ENCODE peak calls at places on chromosomes 5 and 9, in six cellular contexts. T is astrocyte of the spinal cord, B is foreskin fibroblast, U is astrocyte, X is fibroblast of the aortic adventitia, S is pancreas. A is an unnamed sample.

GRCh38 chr9:124045076-124045829 is 33.7 kb downstream of the LHX2 start:
- DNase-seq in X (peak; percentile 40), U (no peak), B (peak; percentile 50), T (peak; percentile 24), S (peak; percentile 74), A (no peak)

GRCh38 chr5:102617187-102617856 is 118.5 kb upstream of the SLCO6A1 start:
- DNase-seq in U (no peak), T (no peak), X (no peak), B (peak; percentile 70), S (no peak), A (no peak)

GRCh38 chr9:90827181-90827866 is 25.7 kb downstream of the SYK start:
- DNase-seq in X (no peak), S (no peak), B (no peak), T (no peak), U (no peak), A (no peak)

GRCh38 chr9:73845539-73845938 is 651.6 kb upstream of the RORB start:
- DNase-seq in X (no peak), U (no peak), S (no peak), T (no peak), B (no peak), A (no peak)

GRCh38 chr9:127574089-127574921 is 37.8 kb upstream of the STXBP1 start:
- DNase-seq in U (no peak), B (peak; percentile 87), T (peak; percentile 53), S (peak; percentile 95), X (peak; percentile 56), A (no peak)

GRCh38 chr9:109787735-109788134 is 7.7 kb downstream of the PALM2AKAP2 start:
- DNase-seq in B (peak; percentile 67), T (no peak), U (no peak), X (no peak), S (no peak), A (no peak)

GRCh38 chr5:71743135-71743534 is 24.1 kb downstream of the CARTPT start:
- DNase-seq in B (no peak), T (no peak), S (no peak), X (no peak), U (no peak), A (no peak)

GRCh38 chr9:132054024-132054423 is 25.6 kb downstream of the MED27 start:
- DNase-seq in X (no peak), T (no peak), U (no peak), B (no peak), S (no peak), A (no peak)

GRCh38 chr5:52924458-52924857 is 64.7 kb upstream of the ITGA2 start:
- DNase-seq in X (no peak), B (no peak), S (no peak), T (no peak), U (no peak), A (no peak)

GRCh38 chr9:83955985-83956287 is 24.1 kb downstream of the HNRNPK start:
- DNase-seq in U (no peak), T (no peak), X (no peak), B (no peak), S (no peak), A (no peak)

GRCh38 chr9:137366445-137366810 is 56.5 kb downstream of the EXD3 start:
- DNase-seq in B (no peak), U (no peak), X (no peak), T (no peak), S (peak; percentile 72), A (no peak)

GRCh38 chr5:142722146-142722545 is 36.3 kb upstream of the FGF1 start:
- DNase-seq in S (no peak), U (peak; percentile 40), T (peak; percentile 59), X (peak; percentile 44), B (no peak), A (no peak)
- H3K4me3 ChIP-seq in S (no peak overlapping the region), U (no peak overlapping the region), T (no peak overlapping the region), X (no peak overlapping the region), B (no peak overlapping the region), A (no peak overlapping the region)

GRCh38 chr9:82313697-82314096 is 325.1 kb downstream of the SPATA31D1 start:
- DNase-seq in T (no peak), B (no peak), U (no peak), S (no peak), X (no peak), A (no peak)
- TF ChIP-seq CTCF in T (no peak), B (no peak), U (no peak), S (no peak), X (no peak), A (no peak)

DNA sequence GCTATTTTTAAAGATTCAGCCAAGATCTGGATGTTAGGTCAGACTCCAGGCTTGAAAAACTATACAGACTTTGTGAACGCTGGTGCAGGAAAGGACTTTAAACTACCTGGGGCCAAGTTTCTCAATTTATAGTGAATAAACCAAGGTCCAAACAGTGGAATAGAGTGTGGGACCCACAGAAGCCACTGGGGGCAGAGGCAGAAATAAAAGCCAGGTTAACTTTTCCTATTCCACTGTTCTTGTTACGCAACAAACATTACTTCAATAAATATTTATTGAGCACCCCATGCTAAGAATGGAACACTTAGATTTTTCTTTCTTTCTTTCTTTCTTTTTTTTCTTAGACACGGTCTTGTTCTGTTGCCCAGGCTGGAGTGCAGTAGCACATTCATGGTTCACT is 11.0 kb upstream of the HAVCR1 start:
- DNase-seq in T (no peak), S (no peak), B (no peak), X (no peak), U (no peak), A (no peak)
- H3K4me3 ChIP-seq in T (no peak overlapping the region), S (no peak overlapping the region), B (no peak overlapping the region), X (no peak overlapping the region), U (no peak overlapping the region), A (no peak overlapping the region)

GRCh38 chr5:169331292-169331852 is 30.4 kb upstream of the SLIT3 start:
- DNase-seq in X (no peak), B (peak; percentile 42), T (no peak), S (no peak), U (no peak), A (no peak)
- TF ChIP-seq CTCF in X (no peak), B (peak; percentile 23), T (no peak), S (no peak), U (no peak), A (peak; percentile 12)

DNA sequence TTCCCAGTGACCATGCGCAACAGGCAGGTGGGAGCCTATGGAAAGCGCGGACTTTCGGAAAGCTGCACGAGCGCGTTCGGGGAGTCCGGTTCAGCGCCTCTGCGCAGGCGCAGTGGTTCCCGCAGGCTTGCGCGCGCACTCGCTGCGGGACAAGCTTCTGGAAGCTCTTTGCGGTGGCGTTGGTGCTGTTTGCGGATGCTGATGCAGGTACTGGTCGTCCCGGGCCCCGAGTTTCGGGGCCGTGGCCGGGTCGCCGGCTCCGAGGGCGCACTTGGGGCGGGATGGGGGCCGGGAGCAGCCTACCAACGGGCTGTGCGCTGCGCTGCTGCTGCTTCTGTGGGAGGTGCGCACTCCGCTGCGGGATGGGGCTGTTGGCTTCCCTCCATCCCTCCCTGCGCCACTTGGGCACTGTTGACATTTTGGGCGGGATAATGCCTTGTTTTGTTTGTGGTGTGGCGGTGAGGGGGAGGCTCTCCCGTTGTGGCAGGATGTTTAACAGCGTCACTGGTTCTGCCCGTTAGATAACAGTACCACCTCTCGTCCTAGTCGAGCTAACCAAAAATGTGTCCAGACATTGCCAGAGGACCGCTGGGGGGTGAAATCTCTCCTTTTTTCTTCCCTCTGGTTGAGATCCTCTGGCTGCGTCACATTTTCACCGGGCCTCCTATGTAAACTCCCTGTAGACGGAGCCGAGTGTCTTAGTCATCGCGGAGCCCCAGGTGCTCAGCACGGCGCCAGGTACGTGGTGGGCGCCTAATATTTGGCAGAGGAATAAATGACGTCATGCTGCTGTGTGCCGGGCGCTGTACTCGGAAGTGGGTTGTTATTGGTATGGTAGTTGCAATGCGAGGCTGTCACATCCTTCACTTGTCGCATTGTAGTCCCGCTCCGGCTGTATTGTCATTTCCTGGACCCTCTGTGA is at the start of gene ZNF483:
- DNase-seq in U (peak; percentile 56), T (peak; percentile 77), S (peak; percentile 91), B (peak; percentile 90), X (peak; percentile 72), A (no peak)
- H3K4me3 ChIP-seq in U (peak within 1 kb of the TSS; percentile 79), T (peak within 1 kb of the TSS; percentile 61), S (peak within 1 kb of the TSS; percentile 86), B (peak within 1 kb of the TSS; percentile 83), X (peak within 1 kb of the TSS; percentile 88), A (peak within 1 kb of the TSS; percentile 79)

GRCh38 chr9:86246752-86247161 is 12.7 kb downstream of the C9orf153 start:
- DNase-seq in T (peak; percentile 34), X (no peak), S (no peak), U (no peak), B (no peak), A (no peak)
- TF ChIP-seq CTCF in T (no peak), X (no peak), S (no peak), U (no peak), B (no peak), A (no peak)

DNA sequence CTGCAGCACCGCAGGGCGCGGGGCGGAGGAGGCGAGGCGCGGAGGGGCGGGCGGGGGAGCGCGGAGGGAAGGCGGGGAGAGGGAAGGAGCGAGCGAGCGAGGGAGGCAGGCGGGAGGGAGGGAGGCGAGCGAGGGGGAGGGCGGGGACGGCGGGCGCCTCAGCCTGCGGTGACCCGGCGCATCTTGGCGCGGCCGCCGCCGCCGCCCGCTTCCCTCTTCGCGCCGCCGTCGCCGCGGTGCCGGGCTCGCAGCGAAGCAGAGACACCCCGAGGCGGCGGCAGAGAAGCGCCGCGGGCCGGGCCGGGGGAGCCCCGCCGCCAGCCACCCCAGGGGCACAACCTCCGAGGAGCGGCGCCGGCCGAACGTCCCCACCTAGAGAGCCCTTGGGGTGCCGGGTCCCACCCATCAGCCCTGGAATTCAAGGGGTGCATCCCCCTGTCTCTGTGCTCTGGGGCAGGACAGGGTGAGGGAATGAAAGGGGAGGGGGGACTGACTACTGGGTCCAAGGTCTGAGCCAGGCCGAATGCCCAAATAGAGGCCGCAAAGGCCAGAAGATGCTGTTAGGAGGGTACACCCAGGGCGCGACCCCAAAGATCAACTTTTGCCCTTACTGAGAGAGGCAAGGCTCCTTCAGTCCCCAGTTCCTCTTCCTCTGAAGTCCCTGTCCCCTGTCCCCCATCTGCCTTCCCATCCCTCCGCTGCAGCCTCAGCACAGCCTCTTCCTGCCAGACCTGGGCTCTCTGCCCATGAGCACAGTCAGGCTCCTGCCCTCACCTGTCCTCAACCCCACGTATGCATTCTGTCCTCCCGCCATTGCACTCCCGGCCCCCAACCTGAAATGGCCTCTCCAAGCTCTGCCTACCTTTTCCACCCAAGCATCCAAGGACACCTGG is at the start of gene ADAMTS2:
- DNase-seq in T (peak; percentile 14), B (peak; percentile 87), X (peak; percentile 47), U (no peak), S (no peak), A (no peak)
- H3K4me3 ChIP-seq in T (peak within 1 kb of the TSS; percentile 48), B (peak within 1 kb of the TSS; percentile 68), X (peak within 1 kb of the TSS; percentile 86), U (peak within 1 kb of the TSS; percentile 60), S (peak within 1 kb of the TSS; percentile 19), A (peak within 1 kb of the TSS; percentile 78)